ENCODE peak calls at places on chromosomes 5 and 9, in five cellular contexts. T, D, U, P and E are unnamed samples. For H3K4me1, the result is how much of the 10 kb centered on the place peaks cover.

GRCh38 chr5:142590451-142591240 is 95.2 kb downstream of the FGF1 start:
- DNase-seq in T (no peak), D (no peak), U (no peak), P (no peak), E (no peak)

GRCh38 chr5:95261369-95262175 is 23.3 kb downstream of the MCTP1 start:
- DNase-seq in T (no peak), D (no peak), U (no peak), P (peak), E (no peak)

GRCh38 chr9:84207443-84208032 is 133.0 kb downstream of the SLC28A3 start:
- DNase-seq in T (no peak), D (no peak), U (no peak), P (no peak), E (no peak)

GRCh38 chr5:96517294-96517693 is 84.2 kb upstream of the PCSK1 start:
- DNase-seq in T (no peak), D (no peak), U (no peak), P (no peak), E (no peak)

GRCh38 chr5:82717734-82718133 is 359.5 kb downstream of the TMEM167A start:
- DNase-seq in T (no peak), D (no peak), U (no peak), P (no peak), E (no peak)

GRCh38 chr9:91809581-91810285 is 140.3 kb downstream of the ROR2 start:
- DNase-seq in T (no peak), D (no peak), U (no peak), P (no peak), E (no peak)

GRCh38 chr5:43422143-43422542 is 10.0 kb upstream of the CCL28 start:
- DNase-seq in T (peak), D (peak), U (no peak), P (no peak), E (no peak)

GRCh38 chr5:34447424-34447823 is 208.7 kb upstream of the RAI14 start:
- DNase-seq in T (no peak), D (no peak), U (no peak), P (no peak), E (no peak)

GRCh38 chr9:7794196-7794595 is 5.4 kb downstream of the DMAC1 start:
- DNase-seq in T (no peak), D (no peak), U (no peak), P (no peak), E (no peak)

GRCh38 chr5:122311400-122311887 is 593 bp upstream of the SNCAIP start:
- DNase-seq in T (no peak), D (no peak), U (no peak), P (no peak), E (peak)

GRCh38 chr5:56481998-56482698 is 249.0 kb upstream of the ANKRD55 start:
- DNase-seq in T (no peak), D (no peak), U (no peak), P (no peak), E (no peak)

GRCh38 chr9:70563010-70563409 is 148.6 kb upstream of the KLF9 start:
- DNase-seq in T (no peak), D (no peak), U (no peak), P (no peak), E (no peak)

GRCh38 chr9:70563437-70564204 is 149.2 kb upstream of the KLF9 start:
- DNase-seq in T (peak), D (no peak), U (no peak), P (no peak), E (no peak)

GRCh38 chr9:70564464-70565190 is 150.2 kb upstream of the KLF9 start:
- DNase-seq in T (no peak), D (no peak), U (no peak), P (no peak), E (no peak)

GRCh38 chr9:70561111-70561510 is 146.7 kb upstream of the KLF9 start:
- DNase-seq in T (no peak), D (no peak), U (no peak), P (no peak), E (no peak)

DNA sequence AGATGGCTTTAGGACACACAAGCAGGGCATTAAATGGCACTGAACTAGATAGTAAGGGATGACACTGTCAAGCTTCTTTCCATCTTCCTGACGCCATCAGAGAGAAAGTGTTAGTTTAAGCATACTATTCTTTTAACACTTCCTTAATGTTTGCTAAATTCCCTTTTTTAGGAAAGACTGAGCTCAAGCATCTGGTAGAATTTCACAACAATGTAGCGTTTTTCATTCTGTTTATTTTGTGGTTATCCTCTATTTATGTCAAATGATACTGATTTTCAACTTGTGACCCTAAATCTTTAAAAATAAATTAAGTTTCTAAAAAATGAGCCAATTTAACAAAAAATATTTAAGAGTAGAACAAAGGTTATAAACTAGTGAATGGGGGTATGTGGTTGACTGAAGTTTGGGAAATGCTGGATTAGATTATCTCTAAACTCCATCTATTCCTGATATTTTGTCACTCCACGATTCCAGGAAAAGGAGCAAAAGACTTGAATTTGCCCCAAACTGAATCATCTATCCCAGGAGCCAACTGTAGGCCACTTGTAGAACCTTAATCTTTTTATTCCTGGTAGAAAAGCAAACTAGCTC is 147.4 kb upstream of the KLF9 start:
- DNase-seq in T (no peak), D (no peak), U (no peak), P (no peak), E (no peak)
- H3K4me1 ChIP-seq in T (under half), D (under half), U (under half), P (under half), E (under half)

GRCh38 chr9:35115680-35116538 is at the start of gene ATOSB:
- DNase-seq in T (peak), D (peak), U (peak), P (peak), E (peak)
- TF ChIP-seq POLR2AphosphoS5 in T (peak), D (peak), U (peak), P (no peak), E (no peak)

GRCh38 chr9:133875131-133875530 is 117.0 kb downstream of the VAV2 start:
- DNase-seq in T (no peak), D (no peak), U (no peak), P (no peak), E (no peak)
- H3K4me3 ChIP-seq in T (no peak), D (no peak), U (no peak), P (no peak), E (no peak)

DNA sequence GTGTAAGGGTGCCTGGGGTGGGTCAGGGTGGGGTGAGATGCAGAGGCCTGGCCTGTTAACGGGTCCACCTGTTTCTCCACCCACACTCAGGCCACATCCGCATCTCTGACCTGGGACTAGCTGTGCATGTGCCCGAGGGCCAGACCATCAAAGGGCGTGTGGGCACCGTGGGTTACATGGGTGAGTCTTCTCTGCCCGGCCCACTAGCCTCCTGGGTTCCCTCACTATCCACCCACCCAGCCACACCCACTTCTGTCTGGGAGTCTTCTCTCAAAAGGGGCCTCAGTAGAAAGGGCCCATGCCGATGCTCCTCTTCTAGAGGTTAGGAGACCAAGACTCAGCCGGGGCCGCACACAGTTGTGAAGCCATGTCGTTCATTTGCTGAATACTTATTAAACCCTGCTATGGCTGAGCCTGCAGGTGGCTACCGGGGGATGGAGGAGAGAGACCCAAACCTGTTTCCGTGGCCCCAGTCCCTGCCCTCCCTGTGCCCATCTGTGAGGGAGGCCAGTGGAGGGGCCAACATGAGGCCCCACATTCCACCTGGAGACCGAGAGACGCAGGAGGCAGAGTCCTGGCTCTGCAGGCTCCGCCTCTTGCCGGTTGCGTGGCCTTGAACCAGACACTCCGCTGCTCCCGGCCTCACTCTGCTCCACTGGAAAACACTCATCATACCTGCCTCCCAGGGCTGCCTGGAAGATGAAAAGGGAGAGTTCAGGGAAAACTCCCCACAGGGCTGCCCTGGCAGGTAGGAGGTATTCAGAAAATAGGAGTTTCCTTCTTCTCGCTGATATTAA is 8.7 kb downstream of the GRK6 start:
- DNase-seq in T (no peak), D (no peak), U (no peak), P (no peak), E (no peak)
- H3K4me1 ChIP-seq in T (under half), D (under half), U (under half), P (under half), E (under half)

DNA sequence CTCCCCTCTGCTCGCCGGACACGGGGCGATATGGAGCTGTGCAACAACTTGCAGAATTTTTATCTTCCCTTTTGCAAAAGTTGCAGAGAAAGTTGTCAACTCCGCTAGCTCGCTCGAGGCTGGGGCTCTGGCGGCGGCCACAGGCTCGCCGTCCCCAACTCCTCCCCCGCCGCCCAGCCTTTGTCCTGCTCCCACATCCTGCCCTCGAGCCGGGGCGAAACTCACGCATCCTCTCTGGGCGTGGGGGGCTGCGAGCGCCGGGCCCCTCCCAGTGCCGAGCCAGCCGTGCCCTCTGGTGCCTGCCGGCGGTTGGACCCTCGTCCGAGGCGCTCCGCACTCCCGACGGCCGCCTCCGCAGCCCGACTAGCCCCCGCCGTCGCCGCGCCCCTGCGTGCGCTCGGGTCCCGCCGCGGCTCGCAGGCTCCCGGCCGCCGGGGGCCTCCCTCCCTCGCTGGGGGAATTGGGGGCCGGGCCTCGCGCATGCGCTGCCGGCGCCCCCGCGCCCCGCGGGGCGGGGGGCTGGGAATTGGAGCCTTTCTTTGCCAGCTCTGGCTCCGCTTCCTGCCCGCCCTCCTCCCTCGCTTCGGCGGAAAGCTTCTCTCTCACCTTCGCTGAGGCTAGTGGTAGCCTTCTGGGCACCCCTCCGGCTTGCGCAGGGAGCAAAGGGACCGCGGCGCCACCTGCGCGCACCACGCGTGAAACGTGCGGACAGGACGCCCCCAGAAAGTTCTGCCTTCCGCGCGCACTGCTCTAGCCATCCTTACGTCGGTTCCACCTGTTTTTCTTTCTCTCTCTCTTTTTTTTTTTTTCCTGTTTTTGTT is at the start of gene CCNJL:
- DNase-seq in T (peak), D (peak), U (no peak), P (peak), E (no peak)
- TF ChIP-seq POLR2AphosphoS5 in T (peak), D (no peak), U (peak), P (no peak), E (no peak)

GRCh38 chr9:112384690-112385089 is 4.8 kb downstream of the HSDL2 start:
- DNase-seq in T (peak), D (no peak), U (no peak), P (no peak), E (no peak)
- H3K4me3 ChIP-seq in T (no peak), D (no peak), U (no peak), P (no peak), E (no peak)

GRCh38 chr9:107240260-107240659 is 42.8 kb upstream of the RAD23B start:
- DNase-seq in T (no peak), D (no peak), U (no peak), P (no peak), E (no peak)
- H3K4me1 ChIP-seq in T (under half), D (under half), U (half or more), P (under half), E (under half)

GRCh38 chr9:137619240-137620090 is 660 bp downstream of the EHMT1 start:
- DNase-seq in T (no peak), D (no peak), U (no peak), P (peak), E (no peak)
- TF ChIP-seq POLR2AphosphoS5 in T (no peak), D (no peak), U (no peak), P (no peak), E (no peak)